ENCODE peak calls at places on chromosome 9, in seven cellular contexts. J is HuH-7; C is GM23338; O is AG08396; D is T-helper 22 cell; L is stimulated activated CD4-positive, alpha-beta T cell treated with anti-CD3 and anti-CD28 coated beads, TNF-alpha, amount 100 ng/mL, for 24 hours; X is activated T-cell treated with anti-CD3 and anti-CD28 coated beads, Interleukin-2, amount 50 U/mL, for 4 hours. N is an unnamed sample.

GRCh38 chr9:36327903-36328302 is 69.7 kb upstream of the GNE start:
- DNase-seq in X (no peak), D (no peak), J (no peak), L (no peak), O (peak; percentile 61), C (no peak), N (no peak)

GRCh38 chr9:35826071-35826701 is 2.3 kb downstream of the FAM221B start:
- DNase-seq in D (no peak), O (peak; percentile 60), J (peak; percentile 58), X (no peak), L (no peak), C (peak; percentile 83), N (peak; percentile 58)

GRCh38 chr9:124000161-124000783 is 11.3 kb upstream of the LHX2 start:
- DNase-seq in L (no peak), X (no peak), O (no peak), D (no peak), J (no peak), C (peak; percentile 24), N (no peak)

GRCh38 chr9:85401998-85402397 is 339.8 kb downstream of the AGTPBP1 start:
- DNase-seq in L (no peak), C (no peak), O (no peak), D (no peak), X (no peak), J (no peak), N (no peak)

GRCh38 chr9:88220652-88221051 is 82.4 kb upstream of the SPATA31C2 start:
- DNase-seq in X (no peak), C (peak; percentile 61), D (no peak), O (no peak), J (no peak), L (no peak), N (no peak)

GRCh38 chr9:130483281-130483949 is 38.7 kb downstream of the ASS1 start:
- DNase-seq in L (no peak), O (no peak), X (no peak), D (no peak), J (no peak), C (no peak), N (no peak)

GRCh38 chr9:94908041-94908563 is 181.6 kb downstream of the AOPEP start:
- DNase-seq in D (no peak), O (no peak), L (no peak), X (no peak), J (no peak), C (no peak), N (no peak)

GRCh38 chr9:132061526-132061925 is 18.1 kb downstream of the MED27 start:
- DNase-seq in C (no peak), O (no peak), J (no peak), D (no peak), X (no peak), L (no peak), N (no peak)